ENCODE peak calls at places on chromosome 2, in nine cellular contexts. One of them, this sample, is unnamed.

GRCh38 chr2:149601141-149601796 is 13.7 kb upstream of the MMADHC start:
- DNase-seq in progenitor cell of endocrine pancreas: no peak
- DNase-seq in HTR-8/SVneo: no peak
- DNase-seq in activated CD4-positive, alpha-beta T cell treated with anti-CD3 and anti-CD28 coated beads for 48 hours: no peak
- DNase-seq in aorta: no peak
- DNase-seq in HuH-7.5: no peak
- DNase-seq in HS-5: no peak
- DNase-seq in CD8-positive, alpha-beta memory T cell: no peak
- DNase-seq in left colon: no peak
- DNase-seq in this sample: no peak

GRCh38 chr2:229235136-229235914 is 35.8 kb downstream of the PID1 start:
- DNase-seq in HTR-8/SVneo: no peak
- DNase-seq in HS-5: no peak
- DNase-seq in HuH-7.5: no peak
- DNase-seq in left colon: no peak
- DNase-seq in activated CD4-positive, alpha-beta T cell treated with anti-CD3 and anti-CD28 coated beads for 48 hours: no peak
- DNase-seq in progenitor cell of endocrine pancreas: peak; percentile 30
- DNase-seq in CD8-positive, alpha-beta memory T cell: no peak
- DNase-seq in aorta: no peak
- DNase-seq in this sample: no peak

GRCh38 chr2:42135381-42136312 is 33.5 kb upstream of the EML4 start:
- DNase-seq in progenitor cell of endocrine pancreas: no peak
- DNase-seq in activated CD4-positive, alpha-beta T cell treated with anti-CD3 and anti-CD28 coated beads for 48 hours: no peak
- DNase-seq in HS-5: no peak
- DNase-seq in left colon: no peak
- DNase-seq in HuH-7.5: no peak
- DNase-seq in CD8-positive, alpha-beta memory T cell: no peak
- DNase-seq in aorta: no peak
- DNase-seq in HTR-8/SVneo: no peak
- DNase-seq in this sample: peak; percentile 24

GRCh38 chr2:145957929-145958328 is 1438.0 kb upstream of the ZEB2 start:
- DNase-seq in HuH-7.5: no peak
- DNase-seq in CD8-positive, alpha-beta memory T cell: no peak
- DNase-seq in HS-5: no peak
- DNase-seq in progenitor cell of endocrine pancreas: no peak
- DNase-seq in left colon: no peak
- DNase-seq in activated CD4-positive, alpha-beta T cell treated with anti-CD3 and anti-CD28 coated beads for 48 hours: no peak
- DNase-seq in aorta: no peak
- DNase-seq in HTR-8/SVneo: no peak
- DNase-seq in this sample: no peak

GRCh38 chr2:241010531-241011295 is 12.3 kb downstream of the SNED1 start:
- DNase-seq in HuH-7.5: no peak
- DNase-seq in left colon: no peak
- DNase-seq in activated CD4-positive, alpha-beta T cell treated with anti-CD3 and anti-CD28 coated beads for 48 hours: no peak
- DNase-seq in aorta: no peak
- DNase-seq in progenitor cell of endocrine pancreas: no peak
- DNase-seq in HTR-8/SVneo: no peak
- DNase-seq in HS-5: no peak
- DNase-seq in CD8-positive, alpha-beta memory T cell: no peak
- DNase-seq in this sample: no peak

GRCh38 chr2:37858197-37858711 is 66.8 kb upstream of the RMDN2 start:
- DNase-seq in aorta: peak; percentile 64
- DNase-seq in HTR-8/SVneo: peak; percentile 37
- DNase-seq in HS-5: no peak
- DNase-seq in HuH-7.5: no peak
- DNase-seq in progenitor cell of endocrine pancreas: no peak
- DNase-seq in activated CD4-positive, alpha-beta T cell treated with anti-CD3 and anti-CD28 coated beads for 48 hours: no peak
- DNase-seq in left colon: peak; percentile 49
- DNase-seq in CD8-positive, alpha-beta memory T cell: no peak
- DNase-seq in this sample: no peak

GRCh38 chr2:236717719-236718118 is 148.1 kb downstream of the ACKR3 start:
- DNase-seq in left colon: no peak
- DNase-seq in HTR-8/SVneo: peak; percentile 31
- DNase-seq in HuH-7.5: no peak
- DNase-seq in HS-5: no peak
- DNase-seq in aorta: no peak
- DNase-seq in progenitor cell of endocrine pancreas: no peak
- DNase-seq in activated CD4-positive, alpha-beta T cell treated with anti-CD3 and anti-CD28 coated beads for 48 hours: no peak
- DNase-seq in CD8-positive, alpha-beta memory T cell: no peak
- DNase-seq in this sample: no peak

GRCh38 chr2:197515277-197515797 is 529 bp upstream of the MOB4 start:
- DNase-seq in progenitor cell of endocrine pancreas: no peak
- DNase-seq in CD8-positive, alpha-beta memory T cell: no peak
- DNase-seq in HS-5: no peak
- DNase-seq in left colon: no peak
- DNase-seq in HTR-8/SVneo: no peak
- DNase-seq in aorta: no peak
- DNase-seq in activated CD4-positive, alpha-beta T cell treated with anti-CD3 and anti-CD28 coated beads for 48 hours: no peak
- DNase-seq in HuH-7.5: no peak
- DNase-seq in this sample: no peak

GRCh38 chr2:147844691-147845607 is at the start of gene ACVR2A:
- DNase-seq in HS-5: peak; percentile 15
- DNase-seq in progenitor cell of endocrine pancreas: peak; percentile 33
- DNase-seq in aorta: peak; percentile 52
- DNase-seq in left colon: peak; percentile 28
- DNase-seq in HTR-8/SVneo: peak; percentile 35
- DNase-seq in HuH-7.5: peak; percentile 67
- DNase-seq in CD8-positive, alpha-beta memory T cell: peak; percentile 54
- DNase-seq in activated CD4-positive, alpha-beta T cell treated with anti-CD3 and anti-CD28 coated beads for 48 hours: peak; percentile 62
- DNase-seq in this sample: peak; percentile 53

GRCh38 chr2:164873096-164873670 is 31.6 kb upstream of the COBLL1 start:
- DNase-seq in HS-5: no peak
- DNase-seq in activated CD4-positive, alpha-beta T cell treated with anti-CD3 and anti-CD28 coated beads for 48 hours: no peak
- DNase-seq in HTR-8/SVneo: no peak
- DNase-seq in left colon: no peak
- DNase-seq in HuH-7.5: no peak
- DNase-seq in progenitor cell of endocrine pancreas: no peak
- DNase-seq in CD8-positive, alpha-beta memory T cell: no peak
- DNase-seq in aorta: no peak
- DNase-seq in this sample: no peak